ENCODE peak calls at places on chromosomes 6 and 20, in nine cellular contexts. N is naive thymus-derived CD4-positive, alpha-beta T cell; F is H9; U is left lung; G is CD8-positive, alpha-beta memory T cell; T is lower lobe of right lung; Y is cardiac muscle cell; I is PC-9; O is CD4-positive, alpha-beta T cell. J is an unnamed sample.

GRCh38 chr6:33442283-33442682 is 12.1 kb upstream of the ZBTB9 start:
- DNase-seq in N (no peak), F (no peak), U (no peak), G (no peak), T (no peak), Y (no peak), I (no peak), O (no peak), J (no peak)

GRCh38 chr20:5657190-5657872 is 92.9 kb upstream of the SHLD1 start:
- DNase-seq in N (no peak), F (no peak), U (no peak), G (no peak), T (peak; percentile 52), Y (peak; percentile 12), I (peak; percentile 98), O (no peak), J (no peak)

GRCh38 chr6:125869427-125869826 is 78.7 kb downstream of the NCOA7 start:
- DNase-seq in N (no peak), F (no peak), U (no peak), G (no peak), T (no peak), Y (no peak), I (no peak), O (no peak), J (no peak)

GRCh38 chr6:37222992-37223391 is 34.6 kb upstream of the TBC1D22B start:
- DNase-seq in N (no peak), F (no peak), U (no peak), G (no peak), T (no peak), Y (no peak), I (no peak), O (no peak), J (no peak)

GRCh38 chr6:83708546-83708969 is 343 bp downstream of the SNAP91 start:
- DNase-seq in N (no peak), F (peak; percentile 45), U (peak; percentile 79), G (no peak), T (peak; percentile 28), Y (peak; percentile 68), I (no peak), O (no peak), J (no peak)

GRCh38 chr20:13765299-13765698 is 19.4 kb downstream of the ESF1 start:
- DNase-seq in N (no peak), F (no peak), U (no peak), G (no peak), T (no peak), Y (no peak), I (no peak), O (no peak), J (no peak)

GRCh38 chr20:58039569-58040092 is 188.8 kb downstream of the ANKRD60 start:
- DNase-seq in N (no peak), F (no peak), U (peak; percentile 59), G (no peak), T (no peak), Y (no peak), I (no peak), O (no peak), J (no peak)

GRCh38 chr20:63978319-63979220 is 872 bp downstream of the SAMD10 start:
- DNase-seq in N (peak; percentile 27), F (peak; percentile 85), U (peak; percentile 94), G (peak; percentile 46), T (peak; percentile 90), Y (peak; percentile 78), I (peak; percentile 68), O (no peak), J (no peak)

GRCh38 chr6:166587631-166588413 is 1.3 kb upstream of the RAMACL start:
- DNase-seq in N (no peak), F (no peak), U (no peak), G (no peak), T (no peak), Y (no peak), I (no peak), O (no peak), J (no peak)

DNA sequence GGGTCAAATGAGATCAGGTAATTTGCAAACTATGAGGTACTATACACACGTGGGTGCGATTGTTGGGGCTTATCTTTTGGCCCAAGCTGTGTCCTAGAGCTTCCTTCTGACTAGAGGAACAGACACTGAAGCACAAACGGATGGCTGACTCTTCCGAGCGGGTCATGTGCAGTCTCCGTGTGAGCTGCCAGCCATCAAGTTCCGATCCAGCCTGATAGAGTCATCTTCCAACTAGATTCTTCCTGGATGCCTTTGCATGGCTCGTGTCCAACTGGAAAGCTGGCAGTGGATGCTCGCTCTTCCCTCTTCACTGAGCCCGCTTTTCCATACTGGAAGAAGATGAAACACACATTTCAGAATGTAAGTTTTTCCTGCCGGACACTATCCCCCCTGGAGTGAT is 148.1 kb downstream of the SCML4 start:
- DNase-seq in N (no peak), F (no peak), U (no peak), G (no peak), T (no peak), Y (no peak), I (no peak), O (no peak), J (no peak)
- H3K27ac ChIP-seq in N (no peak overlapping the region), F (no peak overlapping the region), U (no peak overlapping the region), G (no peak overlapping the region), T (no peak overlapping the region), Y (no peak overlapping the region), I (no peak overlapping the region), O (no peak overlapping the region), J (no peak overlapping the region)

GRCh38 chr6:92369309-92369708 is 1050.0 kb downstream of the EPHA7 start:
- DNase-seq in N (no peak), F (no peak), U (no peak), G (no peak), T (no peak), Y (no peak), I (no peak), O (no peak), J (no peak)

GRCh38 chr6:92361990-92362770 is 1057.2 kb downstream of the EPHA7 start:
- DNase-seq in N (no peak), F (no peak), U (no peak), G (no peak), T (no peak), Y (no peak), I (no peak), O (no peak), J (no peak)

GRCh38 chr6:92364948-92365386 is 1054.4 kb downstream of the EPHA7 start:
- DNase-seq in N (no peak), F (no peak), U (no peak), G (no peak), T (no peak), Y (no peak), I (no peak), O (no peak), J (no peak)
- H3K27ac ChIP-seq in N (no peak overlapping the region), F (no peak overlapping the region), U (no peak overlapping the region), G (no peak overlapping the region), T (no peak overlapping the region), Y (no peak overlapping the region), I (no peak overlapping the region), O (no peak overlapping the region), J (no peak overlapping the region)

GRCh38 chr6:7591770-7592169 is 1.8 kb downstream of the SNRNP48 start:
- DNase-seq in N (no peak), F (no peak), U (no peak), G (no peak), T (no peak), Y (no peak), I (no peak), O (no peak), J (no peak)

GRCh38 chr6:7587631-7588100 is 2.3 kb upstream of the SNRNP48 start:
- DNase-seq in N (no peak), F (no peak), U (no peak), G (no peak), T (no peak), Y (no peak), I (peak; percentile 48), O (no peak), J (no peak)

GRCh38 chr6:7590918-7591302 is 912 bp downstream of the SNRNP48 start:
- DNase-seq in N (no peak), F (no peak), U (no peak), G (no peak), T (no peak), Y (no peak), I (no peak), O (no peak), J (no peak)

GRCh38 chr6:7589221-7589620 is 777 bp upstream of the SNRNP48 start:
- DNase-seq in N (no peak), F (no peak), U (no peak), G (no peak), T (no peak), Y (no peak), I (no peak), O (no peak), J (no peak)

GRCh38 chr6:7589949-7590917 is at the start of gene SNRNP48:
- DNase-seq in N (peak; percentile 89), F (peak; percentile 94), U (peak; percentile 94), G (peak; percentile 83), T (peak; percentile 96), Y (peak; percentile 98), I (peak; percentile 78), O (peak; percentile 88), J (no peak)
- H3K27ac ChIP-seq in N (peak within 1 kb of the TSS; percentile 77), F (no peak within 1 kb of the TSS), U (peak within 1 kb of the TSS; percentile 39), G (peak within 1 kb of the TSS; percentile 72), T (peak within 1 kb of the TSS; percentile 71), Y (peak within 1 kb of the TSS; percentile 74), I (no peak within 1 kb of the TSS), O (peak within 1 kb of the TSS; percentile 38), J (peak within 1 kb of the TSS; percentile 76)

DNA sequence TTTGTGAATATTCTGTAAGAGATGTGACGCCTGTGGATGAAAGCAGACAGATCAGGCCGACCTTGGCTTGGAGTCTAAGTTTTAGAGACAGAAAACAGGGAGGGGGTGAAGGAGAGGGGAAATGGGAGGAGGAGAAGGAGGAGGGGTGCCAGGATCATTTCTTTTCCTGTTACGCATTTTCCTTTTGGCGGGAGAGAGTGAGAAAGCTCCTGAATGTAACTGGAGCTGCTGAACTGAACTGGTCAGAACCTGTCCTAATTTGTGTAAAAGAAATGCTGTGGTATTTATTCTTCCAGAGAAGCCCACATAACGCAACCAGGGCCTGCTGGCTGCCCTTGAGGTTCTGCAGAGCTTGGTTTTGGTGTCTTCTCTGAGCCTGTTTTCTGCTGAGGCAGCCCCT is 41.9 kb downstream of the UTRN start:
- DNase-seq in N (no peak), F (no peak), U (no peak), G (no peak), T (no peak), Y (no peak), I (no peak), O (no peak), J (no peak)
- H3K27ac ChIP-seq in N (no peak overlapping the region), F (no peak overlapping the region), U (peak overlapping the region; percentile 47), G (no peak overlapping the region), T (peak overlapping the region; percentile 32), Y (no peak overlapping the region), I (no peak overlapping the region), O (no peak overlapping the region), J (no peak overlapping the region)

J was measured in SK-N-MC.